ENCODE peak calls at places on chromosomes 4 and X, in four cellular contexts. One of them, this sample, is unnamed.

GRCh38 chrX:49276671-49277519 is 7.3 kb downstream of the PPP1R3F start:
- DNase-seq in cardiac muscle cell: no peak
- DNase-seq in astrocyte of the spinal cord: no peak
- DNase-seq in epithelial cell of esophagus: peak
- DNase-seq in this sample: no peak

GRCh38 chr4:102809190-102809589 is 18.2 kb downstream of the UBE2D3 start:
- DNase-seq in cardiac muscle cell: no peak
- DNase-seq in astrocyte of the spinal cord: no peak
- DNase-seq in epithelial cell of esophagus: no peak
- DNase-seq in this sample: no peak

GRCh38 chr4:8270912-8271815 is 1.6 kb downstream of the HTRA3 start:
- DNase-seq in cardiac muscle cell: peak
- DNase-seq in astrocyte of the spinal cord: no peak
- DNase-seq in epithelial cell of esophagus: no peak
- DNase-seq in this sample: no peak

GRCh38 chr4:40228497-40229365 is 31.9 kb downstream of the RHOH start:
- DNase-seq in cardiac muscle cell: no peak
- DNase-seq in astrocyte of the spinal cord: no peak
- DNase-seq in epithelial cell of esophagus: peak
- DNase-seq in this sample: no peak

GRCh38 chr4:102789317-102789717 is 28.5 kb upstream of the MANBA start:
- DNase-seq in cardiac muscle cell: peak
- DNase-seq in astrocyte of the spinal cord: peak
- DNase-seq in epithelial cell of esophagus: peak
- DNase-seq in this sample: no peak

GRCh38 chr4:89657931-89658700 is 178.8 kb downstream of the SNCA start:
- DNase-seq in cardiac muscle cell: peak
- DNase-seq in astrocyte of the spinal cord: peak
- DNase-seq in epithelial cell of esophagus: peak
- DNase-seq in this sample: peak

GRCh38 chrX:9286234-9286633 is 178.6 kb upstream of the TBL1X start:
- DNase-seq in cardiac muscle cell: no peak
- DNase-seq in astrocyte of the spinal cord: no peak
- DNase-seq in epithelial cell of esophagus: no peak
- DNase-seq in this sample: no peak

GRCh38 chrX:110125435-110125834 is 122.5 kb downstream of the TMEM164 start:
- DNase-seq in cardiac muscle cell: no peak
- DNase-seq in astrocyte of the spinal cord: peak
- DNase-seq in epithelial cell of esophagus: peak
- DNase-seq in this sample: no peak

GRCh38 chr4:88991746-88992145 is 65.2 kb downstream of the FAM13A start:
- DNase-seq in cardiac muscle cell: no peak
- DNase-seq in astrocyte of the spinal cord: no peak
- DNase-seq in epithelial cell of esophagus: peak
- DNase-seq in this sample: no peak

GRCh38 chr4:128859887-128860774 is 50.6 kb downstream of the JADE1 start:
- DNase-seq in cardiac muscle cell: peak
- DNase-seq in astrocyte of the spinal cord: peak
- DNase-seq in epithelial cell of esophagus: no peak
- DNase-seq in this sample: peak

GRCh38 chr4:41912546-41912945 is 22.7 kb upstream of the TMEM33 start:
- DNase-seq in cardiac muscle cell: no peak
- DNase-seq in astrocyte of the spinal cord: no peak
- DNase-seq in epithelial cell of esophagus: no peak
- DNase-seq in this sample: no peak

GRCh38 chr4:13654158-13654797 is 26.8 kb upstream of the BOD1L1 start:
- DNase-seq in cardiac muscle cell: peak
- DNase-seq in astrocyte of the spinal cord: peak
- DNase-seq in epithelial cell of esophagus: peak
- DNase-seq in this sample: no peak

GRCh38 chrX:45322382-45322781 is 121.7 kb upstream of the DIPK2B start:
- DNase-seq in cardiac muscle cell: peak
- DNase-seq in astrocyte of the spinal cord: peak
- DNase-seq in epithelial cell of esophagus: peak
- DNase-seq in this sample: peak
- H3K4me3 ChIP-seq in cardiac muscle cell: no peak
- H3K4me3 ChIP-seq in astrocyte of the spinal cord: no peak
- H3K4me3 ChIP-seq in epithelial cell of esophagus: no peak
- H3K4me3 ChIP-seq in this sample: no peak

GRCh38 chr4:159425749-159426376 is 323.0 kb downstream of the RAPGEF2 start:
- DNase-seq in cardiac muscle cell: no peak
- DNase-seq in astrocyte of the spinal cord: no peak
- DNase-seq in epithelial cell of esophagus: no peak
- DNase-seq in this sample: no peak

GRCh38 chr4:159430896-159431295 is 328.0 kb downstream of the RAPGEF2 start:
- DNase-seq in cardiac muscle cell: no peak
- DNase-seq in astrocyte of the spinal cord: no peak
- DNase-seq in epithelial cell of esophagus: no peak
- DNase-seq in this sample: no peak

GRCh38 chr4:159429693-159430035 is 326.8 kb downstream of the RAPGEF2 start:
- DNase-seq in cardiac muscle cell: no peak
- DNase-seq in astrocyte of the spinal cord: no peak
- DNase-seq in epithelial cell of esophagus: no peak
- DNase-seq in this sample: no peak

GRCh38 chr4:159428293-159428692 is 325.4 kb downstream of the RAPGEF2 start:
- DNase-seq in cardiac muscle cell: no peak
- DNase-seq in astrocyte of the spinal cord: no peak
- DNase-seq in epithelial cell of esophagus: no peak
- DNase-seq in this sample: no peak

DNA sequence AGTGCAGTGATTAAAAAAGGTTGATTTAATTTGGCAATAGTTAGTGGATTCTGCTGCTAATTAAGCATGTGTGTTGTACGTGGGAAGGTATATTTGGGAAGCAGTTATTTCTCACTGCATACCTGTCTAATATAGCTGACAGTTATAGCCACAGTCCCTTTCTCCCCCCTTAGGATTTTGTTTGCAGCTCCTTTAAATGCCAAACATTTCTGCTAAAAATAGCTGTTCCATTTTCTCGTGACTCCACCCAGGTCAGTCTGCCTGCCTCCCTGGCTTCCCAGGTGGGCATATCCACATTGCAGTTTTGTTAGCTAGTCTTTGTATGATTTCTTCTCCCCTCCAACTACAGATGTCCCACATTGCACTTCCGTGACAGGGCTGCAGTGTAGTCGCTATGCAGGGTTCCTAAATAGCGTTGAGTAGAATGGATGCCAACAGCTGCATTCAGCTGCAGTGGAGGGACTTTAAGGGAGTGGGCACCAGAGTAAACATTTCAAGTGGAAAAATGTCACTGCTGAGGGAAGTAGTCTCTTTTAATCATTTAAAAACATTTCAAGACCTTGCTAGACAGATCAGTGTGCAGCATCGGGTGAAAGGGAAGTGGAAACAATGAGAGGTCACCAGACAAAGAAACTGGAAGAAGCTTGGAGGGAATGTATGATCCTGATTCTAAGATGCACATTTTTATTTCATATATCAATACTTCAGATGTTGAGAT is 326.3 kb downstream of the RAPGEF2 start:
- DNase-seq in cardiac muscle cell: no peak
- DNase-seq in astrocyte of the spinal cord: no peak
- DNase-seq in epithelial cell of esophagus: no peak
- DNase-seq in this sample: no peak
- H3K4me3 ChIP-seq in cardiac muscle cell: no peak
- H3K4me3 ChIP-seq in astrocyte of the spinal cord: no peak
- H3K4me3 ChIP-seq in epithelial cell of esophagus: no peak
- H3K4me3 ChIP-seq in this sample: no peak

DNA sequence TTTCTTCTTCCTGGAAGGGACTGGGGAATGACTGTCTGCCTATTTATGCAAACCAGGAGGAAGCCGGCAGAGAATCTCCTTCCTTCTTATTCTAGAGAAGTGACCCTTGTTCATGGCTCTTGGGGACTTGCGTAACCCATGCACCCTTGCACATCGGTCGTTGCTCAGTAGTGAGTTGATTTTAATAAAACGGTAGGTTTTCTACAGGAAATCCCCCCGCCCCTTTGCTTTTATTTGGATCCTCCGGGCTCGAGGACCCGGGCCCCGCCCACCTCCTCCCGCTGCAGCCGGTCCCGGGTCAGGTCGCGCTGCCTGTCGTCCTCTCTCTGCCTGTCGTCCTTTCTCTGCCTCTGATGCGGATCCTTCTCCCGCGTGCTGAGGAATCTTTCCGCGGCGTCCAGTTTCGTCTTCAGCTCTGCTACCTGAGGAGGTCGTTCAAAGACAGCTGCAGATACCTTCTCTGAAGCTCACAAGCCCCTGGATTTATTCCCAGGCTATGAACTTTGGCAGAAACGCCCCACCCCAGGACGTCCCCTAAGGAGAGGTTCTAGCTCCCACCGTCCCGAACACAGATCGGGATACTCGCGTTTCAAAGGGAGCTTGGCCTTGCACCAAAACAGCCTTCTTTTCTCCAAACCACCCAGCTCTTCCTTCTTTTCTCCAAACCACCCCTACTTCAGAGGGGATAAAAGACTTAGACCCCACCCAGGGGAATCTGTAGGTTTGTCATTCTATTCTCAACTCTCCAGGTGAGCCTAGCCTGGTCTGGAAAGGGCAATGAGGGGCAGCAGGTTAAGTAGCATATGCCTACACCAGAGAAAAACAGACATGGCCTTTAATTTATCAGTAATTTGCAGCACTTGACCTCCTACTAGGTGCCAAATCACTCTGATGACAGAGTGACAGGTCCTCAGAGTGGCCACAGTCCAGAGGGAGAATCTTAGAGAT is 7.0 kb downstream of the TNIP3 start:
- DNase-seq in cardiac muscle cell: peak
- DNase-seq in astrocyte of the spinal cord: no peak
- DNase-seq in epithelial cell of esophagus: peak
- DNase-seq in this sample: no peak
- H3K4me3 ChIP-seq in cardiac muscle cell: peak
- H3K4me3 ChIP-seq in astrocyte of the spinal cord: peak
- H3K4me3 ChIP-seq in epithelial cell of esophagus: peak
- H3K4me3 ChIP-seq in this sample: peak

DNA sequence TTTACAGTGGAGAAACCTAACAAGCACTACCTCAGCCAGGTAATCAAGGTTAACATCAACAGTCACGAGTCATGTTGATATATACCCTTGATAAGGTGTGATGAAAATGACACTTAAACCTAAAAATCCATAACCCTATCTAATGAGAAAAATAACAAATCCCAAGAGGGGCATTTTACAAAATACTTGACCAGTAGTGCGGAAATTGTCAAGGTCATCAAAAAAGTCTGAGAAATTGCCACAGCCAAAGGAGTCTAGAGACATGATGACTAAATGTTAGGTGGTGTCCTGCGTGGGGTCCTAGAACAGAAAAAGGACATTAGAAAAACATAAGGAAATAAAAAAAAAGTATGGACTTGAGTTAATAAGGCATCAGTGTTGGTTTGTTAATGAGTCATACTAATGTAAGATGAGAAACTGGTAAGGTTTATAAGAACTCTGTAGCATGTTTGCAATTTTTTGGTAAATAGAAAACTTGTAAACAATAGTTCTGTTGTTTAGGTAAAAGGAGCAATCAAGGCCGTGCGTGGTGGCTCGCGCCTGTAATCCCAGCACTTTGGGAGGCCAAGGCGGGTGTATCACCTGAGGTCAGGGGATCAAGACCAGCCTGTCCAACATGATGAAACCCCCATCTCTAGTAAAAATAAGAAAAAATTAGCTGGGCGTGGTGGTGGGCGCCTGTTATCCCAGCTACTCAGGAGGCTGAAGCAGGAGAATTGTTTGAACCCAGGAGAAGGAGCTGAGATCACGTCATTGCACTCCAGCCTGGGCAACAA is 2.9 kb downstream of the RPL36A start:
- DNase-seq in cardiac muscle cell: no peak
- DNase-seq in astrocyte of the spinal cord: no peak
- DNase-seq in epithelial cell of esophagus: no peak
- DNase-seq in this sample: no peak
- H3K4me3 ChIP-seq in cardiac muscle cell: no peak
- H3K4me3 ChIP-seq in astrocyte of the spinal cord: no peak
- H3K4me3 ChIP-seq in epithelial cell of esophagus: no peak
- H3K4me3 ChIP-seq in this sample: no peak

GRCh38 chr4:74327751-74328150 is 19.5 kb downstream of the EPGN start:
- DNase-seq in cardiac muscle cell: no peak
- DNase-seq in astrocyte of the spinal cord: peak
- DNase-seq in epithelial cell of esophagus: peak
- DNase-seq in this sample: no peak
- H3K4me3 ChIP-seq in cardiac muscle cell: no peak
- H3K4me3 ChIP-seq in astrocyte of the spinal cord: no peak
- H3K4me3 ChIP-seq in epithelial cell of esophagus: no peak
- H3K4me3 ChIP-seq in this sample: no peak

GRCh38 chr4:47505666-47506065 is 20.6 kb downstream of the ATP10D start:
- DNase-seq in cardiac muscle cell: no peak
- DNase-seq in astrocyte of the spinal cord: no peak
- DNase-seq in epithelial cell of esophagus: no peak
- DNase-seq in this sample: no peak

GRCh38 chr4:47494124-47494430 is 9.0 kb downstream of the ATP10D start:
- DNase-seq in cardiac muscle cell: no peak
- DNase-seq in astrocyte of the spinal cord: no peak
- DNase-seq in epithelial cell of esophagus: no peak
- DNase-seq in this sample: no peak

GRCh38 chr4:47500776-47501175 is 15.7 kb downstream of the ATP10D start:
- DNase-seq in cardiac muscle cell: no peak
- DNase-seq in astrocyte of the spinal cord: no peak
- DNase-seq in epithelial cell of esophagus: no peak
- DNase-seq in this sample: no peak

GRCh38 chr4:47498899-47499298 is 13.8 kb downstream of the ATP10D start:
- DNase-seq in cardiac muscle cell: no peak
- DNase-seq in astrocyte of the spinal cord: no peak
- DNase-seq in epithelial cell of esophagus: no peak
- DNase-seq in this sample: no peak

GRCh38 chr4:47499705-47500104 is 14.6 kb downstream of the ATP10D start:
- DNase-seq in cardiac muscle cell: no peak
- DNase-seq in astrocyte of the spinal cord: no peak
- DNase-seq in epithelial cell of esophagus: no peak
- DNase-seq in this sample: no peak
- H3K4me3 ChIP-seq in cardiac muscle cell: no peak
- H3K4me3 ChIP-seq in astrocyte of the spinal cord: no peak
- H3K4me3 ChIP-seq in epithelial cell of esophagus: no peak
- H3K4me3 ChIP-seq in this sample: no peak

GRCh38 chr4:67935888-67936287 is 27.4 kb downstream of the TMPRSS11A start:
- DNase-seq in cardiac muscle cell: no peak
- DNase-seq in astrocyte of the spinal cord: no peak
- DNase-seq in epithelial cell of esophagus: no peak
- DNase-seq in this sample: no peak

GRCh38 chr4:67933038-67933437 is 30.3 kb downstream of the TMPRSS11A start:
- DNase-seq in cardiac muscle cell: no peak
- DNase-seq in astrocyte of the spinal cord: no peak
- DNase-seq in epithelial cell of esophagus: no peak
- DNase-seq in this sample: no peak

GRCh38 chr4:67931256-67931655 is 32.0 kb downstream of the TMPRSS11A start:
- DNase-seq in cardiac muscle cell: no peak
- DNase-seq in astrocyte of the spinal cord: no peak
- DNase-seq in epithelial cell of esophagus: peak
- DNase-seq in this sample: no peak

GRCh38 chr4:67933755-67934154 is 29.5 kb downstream of the TMPRSS11A start:
- DNase-seq in cardiac muscle cell: peak
- DNase-seq in astrocyte of the spinal cord: no peak
- DNase-seq in epithelial cell of esophagus: peak
- DNase-seq in this sample: no peak

GRCh38 chr4:67934628-67935027 is 28.7 kb downstream of the TMPRSS11A start:
- DNase-seq in cardiac muscle cell: no peak
- DNase-seq in astrocyte of the spinal cord: no peak
- DNase-seq in epithelial cell of esophagus: peak
- DNase-seq in this sample: no peak
- H3K4me3 ChIP-seq in cardiac muscle cell: no peak
- H3K4me3 ChIP-seq in astrocyte of the spinal cord: no peak
- H3K4me3 ChIP-seq in epithelial cell of esophagus: no peak
- H3K4me3 ChIP-seq in this sample: no peak